ENCODE peak calls at places on chromosome 10, in seven cellular contexts. S is fibroblast of the aortic adventitia, L is choroid plexus epithelial cell, A is GM23338, N is mammary epithelial cell, Y is ovary, V is body of pancreas. U is an unnamed sample.

GRCh38 chr10:125605167-125605566 is 77.8 kb downstream of the TEX36 start:
- DNase-seq in S (peak), L (peak), A (no peak), N (no peak), Y (no peak), V (no peak), U (no peak)

GRCh38 chr10:24541239-24541753 is 182.4 kb downstream of the ARHGAP21 start:
- DNase-seq in S (no peak), L (no peak), A (no peak), N (peak), Y (no peak), V (peak), U (no peak)

GRCh38 chr10:54594289-54594688 is 206.7 kb downstream of the PCDH15 start:
- DNase-seq in S (no peak), L (no peak), A (no peak), N (no peak), Y (no peak), V (no peak), U (no peak)

GRCh38 chr10:71397340-71398212 is 856 bp downstream of the CDH23 start:
- DNase-seq in S (no peak), L (no peak), A (peak), N (no peak), Y (peak), V (peak), U (no peak)

GRCh38 chr10:129772472-129773358 is 191.4 kb downstream of the EBF3 start:
- DNase-seq in S (no peak), L (no peak), A (no peak), N (no peak), Y (no peak), V (no peak), U (no peak)

GRCh38 chr10:72002354-72003295 is 38.4 kb downstream of the CHST3 start:
- DNase-seq in S (no peak), L (no peak), A (no peak), N (no peak), Y (no peak), V (no peak), U (no peak)

GRCh38 chr10:75353183-75353582 is 48.4 kb downstream of the ZNF503 start:
- DNase-seq in S (no peak), L (no peak), A (no peak), N (no peak), Y (peak), V (no peak), U (no peak)

GRCh38 chr10:127498081-127498480 is 51.0 kb upstream of the NPS start:
- DNase-seq in S (no peak), L (no peak), A (no peak), N (no peak), Y (no peak), V (no peak), U (no peak)

GRCh38 chr10:29949411-29950011 is 109.9 kb downstream of the JCAD start:
- DNase-seq in S (peak), L (peak), A (no peak), N (peak), Y (no peak), V (no peak), U (no peak)

GRCh38 chr10:106181491-106181890 is 983.0 kb downstream of the SORCS1 start:
- DNase-seq in S (peak), L (peak), A (no peak), N (no peak), Y (no peak), V (no peak), U (no peak)

GRCh38 chr10:106173838-106174237 is 990.7 kb downstream of the SORCS1 start:
- DNase-seq in S (no peak), L (no peak), A (no peak), N (no peak), Y (no peak), V (no peak), U (no peak)

GRCh38 chr10:106175760-106176377 is 988.6 kb downstream of the SORCS1 start:
- DNase-seq in S (peak), L (peak), A (peak), N (peak), Y (no peak), V (no peak), U (no peak)
- TF ChIP-seq CTCF in S (peak), L (peak), A (peak), N (peak), Y (no peak), V (peak), U (peak)

GRCh38 chr10:17029581-17030271 is 99.9 kb downstream of the CUBN start:
- DNase-seq in S (peak), L (peak), A (no peak), N (peak), Y (peak), V (peak), U (no peak)
- H3K4me3 ChIP-seq in S (peak), L (peak), A (no peak), N (no peak), Y (no peak), V (no peak), U (no peak)

DNA sequence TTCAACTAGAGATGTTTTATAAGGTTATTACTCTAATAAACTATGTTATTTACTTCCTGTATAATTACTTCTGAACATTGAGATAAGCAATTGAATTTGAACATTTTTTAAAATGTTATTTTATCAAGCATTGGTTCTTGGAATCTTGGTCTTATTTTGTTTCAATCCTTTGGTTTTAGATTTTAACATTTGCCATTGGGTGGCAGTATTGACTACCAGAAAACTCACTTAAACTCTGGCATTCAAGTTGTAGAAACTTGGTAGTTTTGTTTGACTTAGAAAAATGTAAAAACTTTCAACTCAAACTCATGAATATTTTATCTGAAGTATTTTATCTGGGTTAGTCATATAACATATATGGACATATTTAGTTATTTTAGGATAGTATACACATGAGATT is 48.1 kb downstream of the ATRNL1 start:
- DNase-seq in S (peak), L (peak), A (peak), N (no peak), Y (no peak), V (no peak), U (no peak)
- TF ChIP-seq CTCF in S (peak), L (peak), A (peak), N (peak), Y (no peak), V (peak), U (no peak)

GRCh38 chr10:6470894-6471618 is 109.0 kb downstream of the PRKCQ start:
- DNase-seq in S (no peak), L (no peak), A (no peak), N (no peak), Y (no peak), V (no peak), U (no peak)

GRCh38 chr10:6469661-6470060 is 110.4 kb downstream of the PRKCQ start:
- DNase-seq in S (no peak), L (no peak), A (no peak), N (no peak), Y (no peak), V (no peak), U (no peak)

GRCh38 chr10:6476989-6477388 is 103.1 kb downstream of the PRKCQ start:
- DNase-seq in S (no peak), L (no peak), A (no peak), N (peak), Y (no peak), V (no peak), U (no peak)

GRCh38 chr10:6473430-6473829 is 106.6 kb downstream of the PRKCQ start:
- DNase-seq in S (no peak), L (no peak), A (no peak), N (peak), Y (no peak), V (no peak), U (no peak)

GRCh38 chr10:6473901-6474370 is 106.1 kb downstream of the PRKCQ start:
- DNase-seq in S (peak), L (peak), A (no peak), N (peak), Y (no peak), V (no peak), U (no peak)
- H3K4me3 ChIP-seq in S (no peak), L (no peak), A (no peak), N (no peak), Y (no peak), V (no peak), U (no peak)

DNA sequence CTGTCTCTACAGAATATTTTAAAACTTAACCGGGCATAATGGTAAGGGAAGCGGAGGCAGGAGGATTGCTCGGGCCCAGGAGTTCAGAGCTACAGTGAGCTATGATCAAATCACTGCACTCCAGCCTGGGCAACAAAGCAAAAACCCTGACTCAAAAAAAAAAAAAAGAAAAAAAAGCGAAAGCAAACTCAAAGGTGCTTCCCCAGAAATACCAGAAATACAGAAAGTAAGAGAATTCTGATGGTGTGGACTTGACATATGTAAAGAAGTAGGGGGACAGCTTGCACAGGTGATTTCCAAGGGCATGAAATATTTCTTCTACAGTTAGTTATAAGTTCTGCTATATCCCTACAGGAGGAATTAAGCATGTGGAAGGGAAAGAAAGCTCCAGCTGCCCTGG is 69.7 kb upstream of the APBB1IP start:
- DNase-seq in S (no peak), L (no peak), A (no peak), N (no peak), Y (no peak), V (no peak), U (no peak)
- TF ChIP-seq CTCF in S (no peak), L (no peak), A (no peak), N (no peak), Y (no peak), V (no peak), U (no peak)